ENCODE peak calls at places on chromosome 3, in five cellular contexts. H, R, D, U and S are unnamed samples.

GRCh38 chr3:100184960-100185566 is 70.8 kb upstream of the FILIP1L start:
- DNase-seq in H (no peak), R (no peak), D (no peak), U (no peak), S (no peak)

GRCh38 chr3:56837196-56837955 is 35.6 kb upstream of the ARHGEF3 start:
- DNase-seq in H (no peak), R (no peak), D (no peak), U (no peak), S (no peak)

GRCh38 chr3:177733233-177733632 is 536.0 kb upstream of the TBL1XR1 start:
- DNase-seq in H (no peak), R (no peak), D (no peak), U (no peak), S (no peak)

GRCh38 chr3:124969963-124970722 is 35.6 kb upstream of the MUC13 start:
- DNase-seq in H (no peak), R (no peak), D (no peak), U (no peak), S (no peak)

GRCh38 chr3:103337179-103337845 is 902.5 kb downstream of the ZPLD1 start:
- DNase-seq in H (no peak), R (no peak), D (no peak), U (no peak), S (no peak)

GRCh38 chr3:171156455-171157005 is 130.0 kb upstream of the SLC2A2 start:
- DNase-seq in H (no peak), R (peak; percentile 37), D (no peak), U (no peak), S (no peak)

GRCh38 chr3:8516047-8516671 is 14.5 kb downstream of the LMCD1 start:
- DNase-seq in H (no peak), R (no peak), D (no peak), U (no peak), S (no peak)

GRCh38 chr3:179348325-179349013 is 960 bp downstream of the MFN1 start:
- DNase-seq in H (no peak), R (no peak), D (no peak), U (peak; percentile 49), S (peak; percentile 15)

GRCh38 chr3:196024968-196025367 is 56.9 kb downstream of the TFRC start:
- DNase-seq in H (no peak), R (no peak), D (no peak), U (no peak), S (no peak)

GRCh38 chr3:47193871-47194859 is 30.3 kb upstream of the SETD2 start:
- DNase-seq in H (no peak), R (no peak), D (no peak), U (no peak), S (no peak)

GRCh38 chr3:37453393-37454391 is 279.3 kb upstream of the LRRFIP2 start:
- DNase-seq in H (peak; percentile 56), R (peak; percentile 3), D (no peak), U (peak; percentile 50), S (peak; percentile 63)

GRCh38 chr3:181457190-181457589 is 254.5 kb upstream of the SOX2 start:
- DNase-seq in H (peak; percentile 95), R (no peak), D (no peak), U (no peak), S (no peak)

GRCh38 chr3:27584874-27585273 is 100.7 kb upstream of the SLC4A7 start:
- DNase-seq in H (no peak), R (no peak), D (no peak), U (no peak), S (no peak)

GRCh38 chr3:66744521-66744920 is 243.7 kb upstream of the LRIG1 start:
- DNase-seq in H (no peak), R (no peak), D (no peak), U (no peak), S (no peak)

GRCh38 chr3:139318431-139318816 is 25.4 kb upstream of the MRPS22 start:
- DNase-seq in H (no peak), R (no peak), D (no peak), U (no peak), S (no peak)

GRCh38 chr3:183698760-183699159 is 1.2 kb downstream of the YEATS2 start:
- DNase-seq in H (peak; percentile 21), R (peak; percentile 37), D (no peak), U (peak; percentile 43), S (peak; percentile 32)

GRCh38 chr3:73683706-73684105 is 59.0 kb upstream of the PDZRN3 start:
- DNase-seq in H (no peak), R (no peak), D (no peak), U (no peak), S (no peak)

GRCh38 chr3:50616003-50616769 is 765 bp upstream of the MAPKAPK3 start:
- DNase-seq in H (peak; percentile 79), R (peak; percentile 81), D (peak; percentile 65), U (peak; percentile 74), S (peak; percentile 90)

GRCh38 chr3:57017481-57017880 is 43.0 kb upstream of the SPATA12 start:
- DNase-seq in H (peak; percentile 82), R (peak; percentile 25), D (no peak), U (no peak), S (no peak)

GRCh38 chr3:57169872-57170623 is 4.9 kb upstream of the IL17RD start:
- DNase-seq in H (peak; percentile 65), R (peak; percentile 72), D (peak; percentile 26), U (peak; percentile 39), S (peak; percentile 89)

GRCh38 chr3:13281657-13282527 is 138.2 kb downstream of the NUP210 start:
- DNase-seq in H (no peak), R (no peak), D (no peak), U (no peak), S (peak; percentile 80)

GRCh38 chr3:185411133-185411532 is 48.2 kb downstream of the MAP3K13 start:
- DNase-seq in H (no peak), R (no peak), D (no peak), U (no peak), S (no peak)

GRCh38 chr3:30496496-30496966 is 109.9 kb upstream of the TGFBR2 start:
- DNase-seq in H (peak; percentile 21), R (peak; percentile 79), D (no peak), U (no peak), S (no peak)

GRCh38 chr3:129695203-129695602 is 88.7 kb upstream of the PLXND1 start:
- DNase-seq in H (no peak), R (no peak), D (no peak), U (no peak), S (no peak)

GRCh38 chr3:40971191-40972168 is 227.8 kb upstream of the CTNNB1 start:
- DNase-seq in H (no peak), R (peak; percentile 93), D (no peak), U (no peak), S (no peak)

GRCh38 chr3:124962403-124962940 is 27.9 kb upstream of the MUC13 start:
- DNase-seq in H (no peak), R (no peak), D (no peak), U (no peak), S (no peak)

GRCh38 chr3:131083190-131083863 is 56.6 kb downstream of the NEK11 start:
- DNase-seq in H (peak; percentile 94), R (peak; percentile 5), D (no peak), U (no peak), S (peak; percentile 23)